ENCODE peak calls at places on chromosomes 3 and 15, in ten cellular contexts. O is psoas muscle; U is small intestine; D is CD4-positive, CD25-positive, alpha-beta regulatory T cell; K is stimulated activated CD8-positive, alpha-beta memory T cell treated with anti-CD3 and anti-CD28 coated beads, Interleukin-4, amount 100 ng/mL, for 24 hours; P is stimulated activated naive CD8-positive, alpha-beta T cell treated with anti-CD3 and anti-CD28 coated beads, Interleukin-15, amount 100 ng/mL, for 72 hours; W is neuronal stem cell; X is type B pancreatic cell; C is ovary; M is T-helper 2 cell. E is an unnamed sample.

GRCh38 chr3:146543461-146544012 is 870 bp downstream of the PLSCR1 start:
- DNase-seq in O (no peak), U (peak; percentile 42), D (no peak), K (no peak), P (no peak), W (no peak), X (no peak), C (peak; percentile 40), M (no peak), E (no peak)

GRCh38 chr15:48785195-48785594 is 25.7 kb downstream of the CEP152 start:
- DNase-seq in O (peak; percentile 65), U (no peak), D (no peak), K (no peak), P (no peak), W (no peak), X (no peak), C (peak; percentile 29), M (no peak), E (no peak)

GRCh38 chr15:63880019-63880418 is 46.3 kb upstream of the HERC1 start:
- DNase-seq in O (no peak), U (no peak), D (no peak), K (no peak), P (no peak), W (no peak), X (no peak), C (no peak), M (no peak), E (no peak)

GRCh38 chr15:51634591-51635198 is 12.1 kb upstream of the DMXL2 start:
- DNase-seq in O (no peak), U (no peak), D (no peak), K (no peak), P (peak; percentile 43), W (no peak), X (no peak), C (no peak), M (no peak), E (no peak)

GRCh38 chr3:14791343-14791945 is 27.3 kb upstream of the FGD5 start:
- DNase-seq in O (peak; percentile 75), U (peak; percentile 77), D (no peak), K (no peak), P (peak; percentile 54), W (peak; percentile 58), X (no peak), C (peak; percentile 46), M (no peak), E (no peak)

GRCh38 chr3:194990454-194991337 is 280.3 kb downstream of the XXYLT1 start:
- DNase-seq in O (no peak), U (no peak), D (no peak), K (no peak), P (no peak), W (no peak), X (peak; percentile 60), C (no peak), M (no peak), E (no peak)

GRCh38 chr3:156417733-156418132 is 137.2 kb downstream of the SSR3 start:
- DNase-seq in O (no peak), U (no peak), D (no peak), K (no peak), P (no peak), W (no peak), X (no peak), C (no peak), M (no peak), E (no peak)

GRCh38 chr3:111538687-111539086 is 3.3 kb upstream of the CD96 start:
- DNase-seq in O (no peak), U (no peak), D (no peak), K (no peak), P (no peak), W (no peak), X (no peak), C (no peak), M (no peak), E (no peak)

GRCh38 chr15:24956131-24956838 is 1.5 kb downstream of the SNRPN start:
- DNase-seq in O (peak; percentile 89), U (peak; percentile 49), D (peak; percentile 68), K (peak; percentile 19), P (peak; percentile 74), W (peak; percentile 67), X (peak; percentile 79), C (peak; percentile 57), M (peak; percentile 54), E (peak; percentile 56)

GRCh38 chr15:75693501-75694240 is 19.0 kb downstream of the CSPG4 start:
- DNase-seq in O (no peak), U (no peak), D (no peak), K (no peak), P (no peak), W (no peak), X (no peak), C (no peak), M (no peak), E (no peak)

GRCh38 chr3:36750737-36751136 is 13.6 kb downstream of the DCLK3 start:
- DNase-seq in O (no peak), U (no peak), D (no peak), K (no peak), P (no peak), W (no peak), X (no peak), C (no peak), M (no peak), E (no peak)

GRCh38 chr3:105957722-105958121 is 88.9 kb upstream of the CBLB start:
- DNase-seq in O (no peak), U (no peak), D (no peak), K (no peak), P (no peak), W (no peak), X (no peak), C (no peak), M (no peak), E (no peak)

GRCh38 chr3:9130318-9131110 is 118.9 kb downstream of the SRGAP3 start:
- DNase-seq in O (no peak), U (no peak), D (no peak), K (no peak), P (no peak), W (no peak), X (no peak), C (no peak), M (no peak), E (no peak)

GRCh38 chr3:192917258-192917507 is 473 bp downstream of the MB21D2 start:
- DNase-seq in O (no peak), U (no peak), D (peak; percentile 42), K (no peak), P (peak; percentile 28), W (no peak), X (no peak), C (no peak), M (no peak), E (no peak)

GRCh38 chr3:132723024-132723462 is 834 bp upstream of the NPHP3 start:
- DNase-seq in O (no peak), U (no peak), D (no peak), K (no peak), P (no peak), W (no peak), X (no peak), C (no peak), M (no peak), E (no peak)

E was measured in amygdala.